ENCODE peak calls at places on chromosomes 6 and 20, in seven cellular contexts. M, P, U, L, E, N and C are unnamed samples.

GRCh38 chr6:34350100-34350936 is 42.2 kb downstream of the NUDT3 start:
- DNase-seq in M (no peak), U (no peak), L (no peak), N (no peak), E (no peak), P (no peak), C (no peak)

GRCh38 chr6:22024973-22025467 is 271.8 kb downstream of the PRL start:
- DNase-seq in N (no peak), E (no peak), U (no peak), P (no peak), L (no peak), M (no peak), C (no peak)

GRCh38 chr6:21404577-21404976 is 189.0 kb upstream of the SOX4 start:
- DNase-seq in L (no peak), M (no peak), P (no peak), U (no peak), N (no peak), E (no peak), C (no peak)

GRCh38 chr6:3403244-3404154 is 53.4 kb downstream of the SLC22A23 start:
- DNase-seq in L (no peak), U (no peak), P (no peak), M (no peak), N (no peak), E (no peak), C (no peak)

GRCh38 chr20:46243707-46244628 is 64.3 kb downstream of the CDH22 start:
- DNase-seq in N (peak; percentile 44), P (peak; percentile 53), L (no peak), E (no peak), M (no peak), U (no peak), C (no peak)

GRCh38 chr6:96014846-96015245 is 928 bp upstream of the FUT9 start:
- DNase-seq in E (no peak), N (no peak), L (no peak), M (no peak), P (no peak), U (no peak), C (peak; percentile 71)

GRCh38 chr6:107866606-107867301 is 42.6 kb upstream of the SCML4 start:
- DNase-seq in L (no peak), M (no peak), P (peak; percentile 53), N (peak; percentile 41), E (peak; percentile 8), U (peak; percentile 9), C (peak; percentile 3)

GRCh38 chr6:35386989-35387388 is 44.6 kb downstream of the PPARD start:
- DNase-seq in E (no peak), L (no peak), N (no peak), P (no peak), U (no peak), M (no peak), C (no peak)

GRCh38 chr6:156390621-156391378 is 386.4 kb upstream of the ARID1B start:
- DNase-seq in M (no peak), N (no peak), U (no peak), L (no peak), E (no peak), P (no peak), C (peak; percentile 11)

GRCh38 chr6:122749451-122750050 is 30.0 kb upstream of the FABP7 start:
- DNase-seq in L (no peak), N (no peak), P (no peak), E (no peak), M (no peak), U (no peak), C (peak; percentile 13)

GRCh38 chr6:41462980-41463930 is 82.9 kb upstream of the FOXP4 start:
- DNase-seq in M (peak; percentile 40), E (peak; percentile 27), L (peak; percentile 37), N (no peak), U (no peak), P (peak; percentile 75), C (no peak)

GRCh38 chr20:37276494-37277252 is 12.8 kb upstream of the MANBAL start:
- DNase-seq in M (peak; percentile 76), U (no peak), P (peak; percentile 89), L (no peak), E (no peak), N (no peak), C (peak; percentile 87)

GRCh38 chr6:133590814-133591213 is 298.1 kb upstream of the TCF21 start:
- DNase-seq in E (no peak), M (peak; percentile 41), L (no peak), U (no peak), N (no peak), P (peak; percentile 69), C (no peak)